ENCODE peak calls at places on chromosomes 11 and 22, in ten cellular contexts. One of them, this sample, is unnamed.

GRCh38 chr22:21015051-21016006 is at the start of gene P2RX6:
- DNase-seq in T-helper 1 cell: no peak
- DNase-seq in T-cell: no peak
- DNase-seq in tibial nerve: no peak
- DNase-seq in CD4-positive, CD25-positive, alpha-beta regulatory T cell: no peak
- DNase-seq in stimulated activated naive CD8-positive, alpha-beta T cell treated with anti-CD3 and anti-CD28 coated beads, Interleukin-15, Interleukin-2, amounts not matched to agents 100 U/mL and 50 U/mL, for 24 hours: no peak
- DNase-seq in amniotic epithelial cell: no peak
- DNase-seq in A673: peak
- DNase-seq in cardiac fibroblast: peak
- DNase-seq in iPS-NIHi11: no peak
- DNase-seq in this sample: no peak

GRCh38 chr11:1204381-1205101 is 18.3 kb upstream of the MUC5B start:
- DNase-seq in stimulated activated naive CD8-positive, alpha-beta T cell treated with anti-CD3 and anti-CD28 coated beads, Interleukin-15, Interleukin-2, amounts not matched to agents 100 U/mL and 50 U/mL, for 24 hours: no peak
- DNase-seq in amniotic epithelial cell: no peak
- DNase-seq in tibial nerve: no peak
- DNase-seq in T-cell: no peak
- DNase-seq in T-helper 1 cell: no peak
- DNase-seq in CD4-positive, CD25-positive, alpha-beta regulatory T cell: no peak
- DNase-seq in cardiac fibroblast: no peak
- DNase-seq in iPS-NIHi11: peak
- DNase-seq in A673: no peak
- DNase-seq in this sample: no peak

GRCh38 chr22:30605449-30606110 is 1.4 kb upstream of the TCN2 start:
- DNase-seq in T-cell: no peak
- DNase-seq in T-helper 1 cell: peak
- DNase-seq in stimulated activated naive CD8-positive, alpha-beta T cell treated with anti-CD3 and anti-CD28 coated beads, Interleukin-15, Interleukin-2, amounts not matched to agents 100 U/mL and 50 U/mL, for 24 hours: peak
- DNase-seq in amniotic epithelial cell: peak
- DNase-seq in iPS-NIHi11: peak
- DNase-seq in tibial nerve: peak
- DNase-seq in A673: peak
- DNase-seq in cardiac fibroblast: peak
- DNase-seq in CD4-positive, CD25-positive, alpha-beta regulatory T cell: peak
- DNase-seq in this sample: peak

GRCh38 chr11:19929147-19929546 is 216.5 kb downstream of the NAV2 start:
- DNase-seq in cardiac fibroblast: peak
- DNase-seq in tibial nerve: no peak
- DNase-seq in amniotic epithelial cell: no peak
- DNase-seq in iPS-NIHi11: no peak
- DNase-seq in CD4-positive, CD25-positive, alpha-beta regulatory T cell: no peak
- DNase-seq in T-cell: no peak
- DNase-seq in stimulated activated naive CD8-positive, alpha-beta T cell treated with anti-CD3 and anti-CD28 coated beads, Interleukin-15, Interleukin-2, amounts not matched to agents 100 U/mL and 50 U/mL, for 24 hours: no peak
- DNase-seq in A673: no peak
- DNase-seq in T-helper 1 cell: no peak
- DNase-seq in this sample: no peak

GRCh38 chr22:42412744-42413220 is 19.4 kb downstream of the NFAM1 start:
- DNase-seq in T-cell: no peak
- DNase-seq in T-helper 1 cell: no peak
- DNase-seq in iPS-NIHi11: no peak
- DNase-seq in cardiac fibroblast: no peak
- DNase-seq in amniotic epithelial cell: no peak
- DNase-seq in stimulated activated naive CD8-positive, alpha-beta T cell treated with anti-CD3 and anti-CD28 coated beads, Interleukin-15, Interleukin-2, amounts not matched to agents 100 U/mL and 50 U/mL, for 24 hours: no peak
- DNase-seq in A673: no peak
- DNase-seq in CD4-positive, CD25-positive, alpha-beta regulatory T cell: no peak
- DNase-seq in tibial nerve: no peak
- DNase-seq in this sample: no peak

GRCh38 chr11:59846556-59846955 is 1.3 kb upstream of the CBLIF start:
- DNase-seq in T-helper 1 cell: no peak
- DNase-seq in T-cell: no peak
- DNase-seq in iPS-NIHi11: no peak
- DNase-seq in amniotic epithelial cell: no peak
- DNase-seq in tibial nerve: no peak
- DNase-seq in stimulated activated naive CD8-positive, alpha-beta T cell treated with anti-CD3 and anti-CD28 coated beads, Interleukin-15, Interleukin-2, amounts not matched to agents 100 U/mL and 50 U/mL, for 24 hours: no peak
- DNase-seq in cardiac fibroblast: no peak
- DNase-seq in CD4-positive, CD25-positive, alpha-beta regulatory T cell: no peak
- DNase-seq in A673: no peak
- DNase-seq in this sample: no peak

GRCh38 chr11:94838027-94838610 is 70.0 kb downstream of the AMOTL1 start:
- DNase-seq in iPS-NIHi11: no peak
- DNase-seq in T-helper 1 cell: no peak
- DNase-seq in A673: no peak
- DNase-seq in stimulated activated naive CD8-positive, alpha-beta T cell treated with anti-CD3 and anti-CD28 coated beads, Interleukin-15, Interleukin-2, amounts not matched to agents 100 U/mL and 50 U/mL, for 24 hours: no peak
- DNase-seq in T-cell: no peak
- DNase-seq in amniotic epithelial cell: no peak
- DNase-seq in tibial nerve: no peak
- DNase-seq in CD4-positive, CD25-positive, alpha-beta regulatory T cell: no peak
- DNase-seq in cardiac fibroblast: no peak
- DNase-seq in this sample: no peak

GRCh38 chr11:47863189-47863892 is 15.2 kb upstream of the NUP160 start:
- DNase-seq in cardiac fibroblast: peak
- DNase-seq in tibial nerve: no peak
- DNase-seq in T-cell: no peak
- DNase-seq in iPS-NIHi11: no peak
- DNase-seq in CD4-positive, CD25-positive, alpha-beta regulatory T cell: peak
- DNase-seq in A673: peak
- DNase-seq in T-helper 1 cell: no peak
- DNase-seq in stimulated activated naive CD8-positive, alpha-beta T cell treated with anti-CD3 and anti-CD28 coated beads, Interleukin-15, Interleukin-2, amounts not matched to agents 100 U/mL and 50 U/mL, for 24 hours: no peak
- DNase-seq in amniotic epithelial cell: peak
- DNase-seq in this sample: no peak

GRCh38 chr11:120372296-120372695 is 36.1 kb downstream of the ARHGEF12 start:
- DNase-seq in A673: no peak
- DNase-seq in cardiac fibroblast: no peak
- DNase-seq in stimulated activated naive CD8-positive, alpha-beta T cell treated with anti-CD3 and anti-CD28 coated beads, Interleukin-15, Interleukin-2, amounts not matched to agents 100 U/mL and 50 U/mL, for 24 hours: no peak
- DNase-seq in tibial nerve: no peak
- DNase-seq in amniotic epithelial cell: no peak
- DNase-seq in T-helper 1 cell: no peak
- DNase-seq in iPS-NIHi11: no peak
- DNase-seq in CD4-positive, CD25-positive, alpha-beta regulatory T cell: no peak
- DNase-seq in T-cell: no peak
- DNase-seq in this sample: no peak

GRCh38 chr22:47192651-47193437 is 430.4 kb downstream of the TBC1D22A start:
- DNase-seq in A673: peak
- DNase-seq in CD4-positive, CD25-positive, alpha-beta regulatory T cell: no peak
- DNase-seq in tibial nerve: no peak
- DNase-seq in amniotic epithelial cell: no peak
- DNase-seq in T-helper 1 cell: no peak
- DNase-seq in cardiac fibroblast: no peak
- DNase-seq in stimulated activated naive CD8-positive, alpha-beta T cell treated with anti-CD3 and anti-CD28 coated beads, Interleukin-15, Interleukin-2, amounts not matched to agents 100 U/mL and 50 U/mL, for 24 hours: peak
- DNase-seq in T-cell: no peak
- DNase-seq in iPS-NIHi11: peak
- DNase-seq in this sample: no peak

GRCh38 chr11:13091804-13092203 is 82.7 kb downstream of the RASSF10 start:
- DNase-seq in amniotic epithelial cell: no peak
- DNase-seq in cardiac fibroblast: no peak
- DNase-seq in iPS-NIHi11: no peak
- DNase-seq in T-cell: no peak
- DNase-seq in stimulated activated naive CD8-positive, alpha-beta T cell treated with anti-CD3 and anti-CD28 coated beads, Interleukin-15, Interleukin-2, amounts not matched to agents 100 U/mL and 50 U/mL, for 24 hours: no peak
- DNase-seq in A673: no peak
- DNase-seq in T-helper 1 cell: no peak
- DNase-seq in CD4-positive, CD25-positive, alpha-beta regulatory T cell: no peak
- DNase-seq in tibial nerve: no peak
- DNase-seq in this sample: no peak

GRCh38 chr11:82750643-82751139 is 17.0 kb upstream of the FAM181B start:
- DNase-seq in iPS-NIHi11: no peak
- DNase-seq in T-helper 1 cell: no peak
- DNase-seq in stimulated activated naive CD8-positive, alpha-beta T cell treated with anti-CD3 and anti-CD28 coated beads, Interleukin-15, Interleukin-2, amounts not matched to agents 100 U/mL and 50 U/mL, for 24 hours: peak
- DNase-seq in tibial nerve: no peak
- DNase-seq in amniotic epithelial cell: no peak
- DNase-seq in CD4-positive, CD25-positive, alpha-beta regulatory T cell: no peak
- DNase-seq in cardiac fibroblast: no peak
- DNase-seq in A673: peak
- DNase-seq in T-cell: no peak
- DNase-seq in this sample: no peak

GRCh38 chr11:12994476-12994875 is 14.6 kb upstream of the RASSF10 start:
- DNase-seq in cardiac fibroblast: no peak
- DNase-seq in stimulated activated naive CD8-positive, alpha-beta T cell treated with anti-CD3 and anti-CD28 coated beads, Interleukin-15, Interleukin-2, amounts not matched to agents 100 U/mL and 50 U/mL, for 24 hours: no peak
- DNase-seq in amniotic epithelial cell: no peak
- DNase-seq in iPS-NIHi11: no peak
- DNase-seq in T-helper 1 cell: no peak
- DNase-seq in T-cell: no peak
- DNase-seq in CD4-positive, CD25-positive, alpha-beta regulatory T cell: no peak
- DNase-seq in A673: no peak
- DNase-seq in tibial nerve: no peak
- DNase-seq in this sample: no peak

GRCh38 chr11:36574486-36574885 is 6.7 kb downstream of the RAG1 start:
- DNase-seq in T-helper 1 cell: no peak
- DNase-seq in iPS-NIHi11: no peak
- DNase-seq in cardiac fibroblast: no peak
- DNase-seq in T-cell: no peak
- DNase-seq in amniotic epithelial cell: no peak
- DNase-seq in CD4-positive, CD25-positive, alpha-beta regulatory T cell: no peak
- DNase-seq in tibial nerve: no peak
- DNase-seq in A673: no peak
- DNase-seq in stimulated activated naive CD8-positive, alpha-beta T cell treated with anti-CD3 and anti-CD28 coated beads, Interleukin-15, Interleukin-2, amounts not matched to agents 100 U/mL and 50 U/mL, for 24 hours: no peak
- DNase-seq in this sample: no peak

GRCh38 chr11:16186680-16187079 is 169.7 kb downstream of the SOX6 start:
- DNase-seq in amniotic epithelial cell: no peak
- DNase-seq in iPS-NIHi11: no peak
- DNase-seq in cardiac fibroblast: no peak
- DNase-seq in tibial nerve: no peak
- DNase-seq in T-helper 1 cell: no peak
- DNase-seq in A673: no peak
- DNase-seq in T-cell: no peak
- DNase-seq in stimulated activated naive CD8-positive, alpha-beta T cell treated with anti-CD3 and anti-CD28 coated beads, Interleukin-15, Interleukin-2, amounts not matched to agents 100 U/mL and 50 U/mL, for 24 hours: no peak
- DNase-seq in CD4-positive, CD25-positive, alpha-beta regulatory T cell: no peak
- DNase-seq in this sample: no peak

GRCh38 chr11:15412054-15412453 is 297.3 kb downstream of the INSC start:
- DNase-seq in T-cell: no peak
- DNase-seq in T-helper 1 cell: no peak
- DNase-seq in CD4-positive, CD25-positive, alpha-beta regulatory T cell: no peak
- DNase-seq in stimulated activated naive CD8-positive, alpha-beta T cell treated with anti-CD3 and anti-CD28 coated beads, Interleukin-15, Interleukin-2, amounts not matched to agents 100 U/mL and 50 U/mL, for 24 hours: no peak
- DNase-seq in A673: no peak
- DNase-seq in iPS-NIHi11: no peak
- DNase-seq in cardiac fibroblast: no peak
- DNase-seq in tibial nerve: no peak
- DNase-seq in amniotic epithelial cell: no peak
- DNase-seq in this sample: no peak

GRCh38 chr11:124039557-124039956 is 1.6 kb downstream of the OR10G7 start:
- DNase-seq in CD4-positive, CD25-positive, alpha-beta regulatory T cell: no peak
- DNase-seq in stimulated activated naive CD8-positive, alpha-beta T cell treated with anti-CD3 and anti-CD28 coated beads, Interleukin-15, Interleukin-2, amounts not matched to agents 100 U/mL and 50 U/mL, for 24 hours: no peak
- DNase-seq in cardiac fibroblast: no peak
- DNase-seq in T-helper 1 cell: no peak
- DNase-seq in T-cell: no peak
- DNase-seq in tibial nerve: no peak
- DNase-seq in iPS-NIHi11: no peak
- DNase-seq in amniotic epithelial cell: no peak
- DNase-seq in A673: no peak
- DNase-seq in this sample: no peak

GRCh38 chr22:42635531-42635930 is 4.9 kb downstream of the ATP5MGL start:
- DNase-seq in tibial nerve: peak
- DNase-seq in A673: no peak
- DNase-seq in amniotic epithelial cell: peak
- DNase-seq in CD4-positive, CD25-positive, alpha-beta regulatory T cell: no peak
- DNase-seq in T-cell: no peak
- DNase-seq in stimulated activated naive CD8-positive, alpha-beta T cell treated with anti-CD3 and anti-CD28 coated beads, Interleukin-15, Interleukin-2, amounts not matched to agents 100 U/mL and 50 U/mL, for 24 hours: no peak
- DNase-seq in T-helper 1 cell: no peak
- DNase-seq in iPS-NIHi11: no peak
- DNase-seq in cardiac fibroblast: peak
- DNase-seq in this sample: no peak

GRCh38 chr11:32374261-32374711 is 61.1 kb downstream of the WT1 start:
- DNase-seq in cardiac fibroblast: peak
- DNase-seq in tibial nerve: peak
- DNase-seq in CD4-positive, CD25-positive, alpha-beta regulatory T cell: no peak
- DNase-seq in T-helper 1 cell: no peak
- DNase-seq in T-cell: no peak
- DNase-seq in stimulated activated naive CD8-positive, alpha-beta T cell treated with anti-CD3 and anti-CD28 coated beads, Interleukin-15, Interleukin-2, amounts not matched to agents 100 U/mL and 50 U/mL, for 24 hours: peak
- DNase-seq in amniotic epithelial cell: peak
- DNase-seq in iPS-NIHi11: peak
- DNase-seq in A673: peak
- DNase-seq in this sample: peak

GRCh38 chr11:103862049-103862826 is 174.2 kb upstream of the DDI1 start:
- DNase-seq in CD4-positive, CD25-positive, alpha-beta regulatory T cell: no peak
- DNase-seq in stimulated activated naive CD8-positive, alpha-beta T cell treated with anti-CD3 and anti-CD28 coated beads, Interleukin-15, Interleukin-2, amounts not matched to agents 100 U/mL and 50 U/mL, for 24 hours: no peak
- DNase-seq in T-cell: no peak
- DNase-seq in A673: peak
- DNase-seq in T-helper 1 cell: no peak
- DNase-seq in iPS-NIHi11: no peak
- DNase-seq in tibial nerve: no peak
- DNase-seq in cardiac fibroblast: no peak
- DNase-seq in amniotic epithelial cell: no peak
- DNase-seq in this sample: peak

GRCh38 chr22:46763051-46763705 is 728 bp downstream of the TBC1D22A start:
- DNase-seq in A673: peak
- DNase-seq in stimulated activated naive CD8-positive, alpha-beta T cell treated with anti-CD3 and anti-CD28 coated beads, Interleukin-15, Interleukin-2, amounts not matched to agents 100 U/mL and 50 U/mL, for 24 hours: peak
- DNase-seq in CD4-positive, CD25-positive, alpha-beta regulatory T cell: peak
- DNase-seq in amniotic epithelial cell: no peak
- DNase-seq in cardiac fibroblast: peak
- DNase-seq in iPS-NIHi11: no peak
- DNase-seq in T-helper 1 cell: peak
- DNase-seq in T-cell: peak
- DNase-seq in tibial nerve: peak
- DNase-seq in this sample: no peak

GRCh38 chr11:120023120-120023519 is 114.8 kb downstream of the TRIM29 start:
- DNase-seq in T-cell: no peak
- DNase-seq in A673: no peak
- DNase-seq in stimulated activated naive CD8-positive, alpha-beta T cell treated with anti-CD3 and anti-CD28 coated beads, Interleukin-15, Interleukin-2, amounts not matched to agents 100 U/mL and 50 U/mL, for 24 hours: no peak
- DNase-seq in tibial nerve: no peak
- DNase-seq in amniotic epithelial cell: no peak
- DNase-seq in iPS-NIHi11: peak
- DNase-seq in T-helper 1 cell: no peak
- DNase-seq in cardiac fibroblast: no peak
- DNase-seq in CD4-positive, CD25-positive, alpha-beta regulatory T cell: no peak
- DNase-seq in this sample: no peak

GRCh38 chr11:10666556-10666955 is 27.0 kb downstream of the IRAG1 start:
- DNase-seq in tibial nerve: no peak
- DNase-seq in T-cell: no peak
- DNase-seq in T-helper 1 cell: no peak
- DNase-seq in amniotic epithelial cell: peak
- DNase-seq in A673: no peak
- DNase-seq in stimulated activated naive CD8-positive, alpha-beta T cell treated with anti-CD3 and anti-CD28 coated beads, Interleukin-15, Interleukin-2, amounts not matched to agents 100 U/mL and 50 U/mL, for 24 hours: no peak
- DNase-seq in cardiac fibroblast: peak
- DNase-seq in CD4-positive, CD25-positive, alpha-beta regulatory T cell: no peak
- DNase-seq in iPS-NIHi11: no peak
- DNase-seq in this sample: no peak

GRCh38 chr11:62353841-62354240 is 16.6 kb downstream of the ASRGL1 start:
- DNase-seq in T-cell: no peak
- DNase-seq in iPS-NIHi11: no peak
- DNase-seq in tibial nerve: no peak
- DNase-seq in CD4-positive, CD25-positive, alpha-beta regulatory T cell: no peak
- DNase-seq in cardiac fibroblast: no peak
- DNase-seq in A673: no peak
- DNase-seq in T-helper 1 cell: no peak
- DNase-seq in amniotic epithelial cell: no peak
- DNase-seq in stimulated activated naive CD8-positive, alpha-beta T cell treated with anti-CD3 and anti-CD28 coated beads, Interleukin-15, Interleukin-2, amounts not matched to agents 100 U/mL and 50 U/mL, for 24 hours: no peak
- DNase-seq in this sample: no peak

GRCh38 chr11:12531681-12532080 is 142.5 kb upstream of the TEAD1 start:
- DNase-seq in T-cell: no peak
- DNase-seq in amniotic epithelial cell: no peak
- DNase-seq in stimulated activated naive CD8-positive, alpha-beta T cell treated with anti-CD3 and anti-CD28 coated beads, Interleukin-15, Interleukin-2, amounts not matched to agents 100 U/mL and 50 U/mL, for 24 hours: no peak
- DNase-seq in A673: no peak
- DNase-seq in iPS-NIHi11: no peak
- DNase-seq in cardiac fibroblast: peak
- DNase-seq in tibial nerve: no peak
- DNase-seq in T-helper 1 cell: no peak
- DNase-seq in CD4-positive, CD25-positive, alpha-beta regulatory T cell: no peak
- DNase-seq in this sample: no peak

GRCh38 chr11:2137202-2138071 is 1.8 kb downstream of the IGF2 start:
- DNase-seq in T-helper 1 cell: no peak
- DNase-seq in stimulated activated naive CD8-positive, alpha-beta T cell treated with anti-CD3 and anti-CD28 coated beads, Interleukin-15, Interleukin-2, amounts not matched to agents 100 U/mL and 50 U/mL, for 24 hours: no peak
- DNase-seq in amniotic epithelial cell: peak
- DNase-seq in A673: no peak
- DNase-seq in T-cell: no peak
- DNase-seq in CD4-positive, CD25-positive, alpha-beta regulatory T cell: no peak
- DNase-seq in tibial nerve: peak
- DNase-seq in iPS-NIHi11: peak
- DNase-seq in cardiac fibroblast: peak
- DNase-seq in this sample: peak

GRCh38 chr22:49113758-49114157 is 713.9 kb downstream of the BRD1 start:
- DNase-seq in T-cell: no peak
- DNase-seq in tibial nerve: no peak
- DNase-seq in CD4-positive, CD25-positive, alpha-beta regulatory T cell: no peak
- DNase-seq in amniotic epithelial cell: no peak
- DNase-seq in stimulated activated naive CD8-positive, alpha-beta T cell treated with anti-CD3 and anti-CD28 coated beads, Interleukin-15, Interleukin-2, amounts not matched to agents 100 U/mL and 50 U/mL, for 24 hours: no peak
- DNase-seq in A673: no peak
- DNase-seq in cardiac fibroblast: no peak
- DNase-seq in iPS-NIHi11: no peak
- DNase-seq in T-helper 1 cell: no peak
- DNase-seq in this sample: no peak

GRCh38 chr11:126607776-126608625 is 252.5 kb downstream of the ST3GAL4 start:
- DNase-seq in CD4-positive, CD25-positive, alpha-beta regulatory T cell: no peak
- DNase-seq in amniotic epithelial cell: no peak
- DNase-seq in tibial nerve: no peak
- DNase-seq in T-helper 1 cell: no peak
- DNase-seq in A673: peak
- DNase-seq in cardiac fibroblast: no peak
- DNase-seq in iPS-NIHi11: no peak
- DNase-seq in stimulated activated naive CD8-positive, alpha-beta T cell treated with anti-CD3 and anti-CD28 coated beads, Interleukin-15, Interleukin-2, amounts not matched to agents 100 U/mL and 50 U/mL, for 24 hours: no peak
- DNase-seq in T-cell: no peak
- DNase-seq in this sample: no peak